ENCODE peak calls at places on chromosomes 12 and 14, in seven cellular contexts. One of them, this sample, is unnamed.

GRCh38 chr12:57528831-57529555 is 6.4 kb downstream of the MBD6 start:
- DNase-seq in gastrocnemius medialis: no peak
- DNase-seq in AG10803: no peak
- DNase-seq in PC-3: no peak
- DNase-seq in right lobe of liver: no peak
- DNase-seq in lower leg skin: no peak
- DNase-seq in WERI-Rb-1: no peak
- DNase-seq in this sample: no peak

GRCh38 chr14:74861734-74862090 is 14.2 kb downstream of the PROX2 start:
- DNase-seq in gastrocnemius medialis: no peak
- DNase-seq in AG10803: no peak
- DNase-seq in PC-3: no peak
- DNase-seq in right lobe of liver: no peak
- DNase-seq in lower leg skin: no peak
- DNase-seq in WERI-Rb-1: no peak
- DNase-seq in this sample: no peak

GRCh38 chr12:55057466-55057865 is 37.7 kb downstream of the NEUROD4 start:
- DNase-seq in gastrocnemius medialis: no peak
- DNase-seq in AG10803: no peak
- DNase-seq in PC-3: no peak
- DNase-seq in right lobe of liver: no peak
- DNase-seq in lower leg skin: no peak
- DNase-seq in WERI-Rb-1: peak
- DNase-seq in this sample: no peak

GRCh38 chr14:54642950-54643695 is 76.2 kb downstream of the SAMD4A start:
- DNase-seq in gastrocnemius medialis: no peak
- DNase-seq in AG10803: peak
- DNase-seq in PC-3: peak
- DNase-seq in right lobe of liver: no peak
- DNase-seq in lower leg skin: no peak
- DNase-seq in WERI-Rb-1: no peak
- DNase-seq in this sample: no peak

GRCh38 chr12:53180931-53181645 is 363 bp upstream of the CSAD start:
- DNase-seq in gastrocnemius medialis: peak
- DNase-seq in AG10803: peak
- DNase-seq in PC-3: peak
- DNase-seq in right lobe of liver: peak
- DNase-seq in lower leg skin: no peak
- DNase-seq in WERI-Rb-1: peak
- DNase-seq in this sample: peak

GRCh38 chr12:100359822-100360221 is 2.9 kb downstream of the SLC17A8 start:
- DNase-seq in gastrocnemius medialis: no peak
- DNase-seq in AG10803: peak
- DNase-seq in PC-3: peak
- DNase-seq in right lobe of liver: no peak
- DNase-seq in lower leg skin: no peak
- DNase-seq in WERI-Rb-1: no peak
- DNase-seq in this sample: no peak

GRCh38 chr12:55931780-55932545 is 1.0 kb downstream of the DGKA start:
- DNase-seq in gastrocnemius medialis: peak
- DNase-seq in AG10803: peak
- DNase-seq in PC-3: no peak
- DNase-seq in right lobe of liver: peak
- DNase-seq in lower leg skin: peak
- DNase-seq in WERI-Rb-1: peak
- DNase-seq in this sample: peak

GRCh38 chr14:100202712-100203111 is 36.2 kb upstream of the YY1 start:
- DNase-seq in gastrocnemius medialis: no peak
- DNase-seq in AG10803: no peak
- DNase-seq in PC-3: no peak
- DNase-seq in right lobe of liver: no peak
- DNase-seq in lower leg skin: no peak
- DNase-seq in WERI-Rb-1: no peak
- DNase-seq in this sample: no peak

GRCh38 chr12:70849265-70849960 is 71.1 kb downstream of the PTPRR start:
- DNase-seq in gastrocnemius medialis: no peak
- DNase-seq in AG10803: peak
- DNase-seq in PC-3: peak
- DNase-seq in right lobe of liver: no peak
- DNase-seq in lower leg skin: no peak
- DNase-seq in WERI-Rb-1: no peak
- DNase-seq in this sample: peak

GRCh38 chr14:70780396-70781075 is 28.8 kb downstream of the MAP3K9 start:
- DNase-seq in gastrocnemius medialis: no peak
- DNase-seq in AG10803: no peak
- DNase-seq in PC-3: no peak
- DNase-seq in right lobe of liver: no peak
- DNase-seq in lower leg skin: peak
- DNase-seq in WERI-Rb-1: no peak
- DNase-seq in this sample: no peak

GRCh38 chr12:70645494-70646317 is 8.5 kb upstream of the PTPRB start:
- DNase-seq in gastrocnemius medialis: no peak
- DNase-seq in AG10803: peak
- DNase-seq in PC-3: peak
- DNase-seq in right lobe of liver: peak
- DNase-seq in lower leg skin: peak
- DNase-seq in WERI-Rb-1: no peak
- DNase-seq in this sample: peak

GRCh38 chr14:23827100-23827892 is 126.3 kb upstream of the DHRS4 start:
- DNase-seq in gastrocnemius medialis: no peak
- DNase-seq in AG10803: no peak
- DNase-seq in PC-3: no peak
- DNase-seq in right lobe of liver: no peak
- DNase-seq in lower leg skin: no peak
- DNase-seq in WERI-Rb-1: no peak
- DNase-seq in this sample: no peak

GRCh38 chr12:107458990-107459389 is 226.6 kb upstream of the PWP1 start:
- DNase-seq in gastrocnemius medialis: no peak
- DNase-seq in AG10803: no peak
- DNase-seq in PC-3: no peak
- DNase-seq in right lobe of liver: no peak
- DNase-seq in lower leg skin: no peak
- DNase-seq in WERI-Rb-1: no peak
- DNase-seq in this sample: no peak

GRCh38 chr12:5941907-5942306 is 3.2 kb downstream of the ANO2 start:
- DNase-seq in gastrocnemius medialis: no peak
- DNase-seq in AG10803: no peak
- DNase-seq in PC-3: no peak
- DNase-seq in right lobe of liver: no peak
- DNase-seq in lower leg skin: no peak
- DNase-seq in WERI-Rb-1: no peak
- DNase-seq in this sample: no peak

GRCh38 chr14:64914237-64914971 is at the start of gene CHURC1:
- DNase-seq in gastrocnemius medialis: peak
- DNase-seq in AG10803: peak
- DNase-seq in PC-3: peak
- DNase-seq in right lobe of liver: peak
- DNase-seq in lower leg skin: peak
- DNase-seq in WERI-Rb-1: peak
- DNase-seq in this sample: peak

GRCh38 chr14:75044760-75045159 is 6.5 kb downstream of the MLH3 start:
- DNase-seq in gastrocnemius medialis: no peak
- DNase-seq in AG10803: peak
- DNase-seq in PC-3: no peak
- DNase-seq in right lobe of liver: no peak
- DNase-seq in lower leg skin: no peak
- DNase-seq in WERI-Rb-1: no peak
- DNase-seq in this sample: no peak

GRCh38 chr12:25957898-25958253 is 606 bp upstream of the RASSF8 start:
- DNase-seq in gastrocnemius medialis: no peak
- DNase-seq in AG10803: peak
- DNase-seq in PC-3: peak
- DNase-seq in right lobe of liver: no peak
- DNase-seq in lower leg skin: no peak
- DNase-seq in WERI-Rb-1: no peak
- DNase-seq in this sample: peak

GRCh38 chr14:54652188-54652889 is 85.4 kb downstream of the SAMD4A start:
- DNase-seq in gastrocnemius medialis: peak
- DNase-seq in AG10803: peak
- DNase-seq in PC-3: peak
- DNase-seq in right lobe of liver: no peak
- DNase-seq in lower leg skin: peak
- DNase-seq in WERI-Rb-1: no peak
- DNase-seq in this sample: peak

GRCh38 chr12:119664642-119665041 is 3.3 kb upstream of the PRKAB1 start:
- DNase-seq in gastrocnemius medialis: no peak
- DNase-seq in AG10803: no peak
- DNase-seq in PC-3: no peak
- DNase-seq in right lobe of liver: no peak
- DNase-seq in lower leg skin: no peak
- DNase-seq in WERI-Rb-1: no peak
- DNase-seq in this sample: no peak

GRCh38 chr12:119667577-119668314 is at the start of gene PRKAB1:
- DNase-seq in gastrocnemius medialis: peak
- DNase-seq in AG10803: peak
- DNase-seq in PC-3: peak
- DNase-seq in right lobe of liver: peak
- DNase-seq in lower leg skin: peak
- DNase-seq in WERI-Rb-1: peak
- DNase-seq in this sample: peak

GRCh38 chr12:119666900-119667576 is 895 bp upstream of the PRKAB1 start:
- DNase-seq in gastrocnemius medialis: no peak
- DNase-seq in AG10803: no peak
- DNase-seq in PC-3: no peak
- DNase-seq in right lobe of liver: no peak
- DNase-seq in lower leg skin: no peak
- DNase-seq in WERI-Rb-1: no peak
- DNase-seq in this sample: no peak

GRCh38 chr12:119665164-119665929 is 2.6 kb upstream of the PRKAB1 start:
- DNase-seq in gastrocnemius medialis: no peak
- DNase-seq in AG10803: no peak
- DNase-seq in PC-3: no peak
- DNase-seq in right lobe of liver: no peak
- DNase-seq in lower leg skin: peak
- DNase-seq in WERI-Rb-1: no peak
- DNase-seq in this sample: no peak

GRCh38 chr12:119666226-119666808 is 1.6 kb upstream of the PRKAB1 start:
- DNase-seq in gastrocnemius medialis: no peak
- DNase-seq in AG10803: no peak
- DNase-seq in PC-3: no peak
- DNase-seq in right lobe of liver: no peak
- DNase-seq in lower leg skin: no peak
- DNase-seq in WERI-Rb-1: no peak
- DNase-seq in this sample: no peak
- H3K4me3 ChIP-seq in gastrocnemius medialis: no peak
- H3K4me3 ChIP-seq in AG10803: no peak
- H3K4me3 ChIP-seq in PC-3: no peak
- H3K4me3 ChIP-seq in right lobe of liver: no peak
- H3K4me3 ChIP-seq in lower leg skin: no peak
- H3K4me3 ChIP-seq in WERI-Rb-1: no peak
- H3K4me3 ChIP-seq in this sample: no peak

GRCh38 chr14:92351750-92352149 is 28.8 kb downstream of the SLC24A4 start:
- DNase-seq in gastrocnemius medialis: no peak
- DNase-seq in AG10803: no peak
- DNase-seq in PC-3: no peak
- DNase-seq in right lobe of liver: no peak
- DNase-seq in lower leg skin: no peak
- DNase-seq in WERI-Rb-1: no peak
- DNase-seq in this sample: no peak

GRCh38 chr14:92348154-92348553 is 25.2 kb downstream of the SLC24A4 start:
- DNase-seq in gastrocnemius medialis: no peak
- DNase-seq in AG10803: no peak
- DNase-seq in PC-3: peak
- DNase-seq in right lobe of liver: no peak
- DNase-seq in lower leg skin: no peak
- DNase-seq in WERI-Rb-1: no peak
- DNase-seq in this sample: no peak

GRCh38 chr14:92353447-92353846 is 30.5 kb downstream of the SLC24A4 start:
- DNase-seq in gastrocnemius medialis: no peak
- DNase-seq in AG10803: no peak
- DNase-seq in PC-3: no peak
- DNase-seq in right lobe of liver: no peak
- DNase-seq in lower leg skin: no peak
- DNase-seq in WERI-Rb-1: no peak
- DNase-seq in this sample: no peak

GRCh38 chr14:92356677-92357076 is 33.7 kb downstream of the SLC24A4 start:
- DNase-seq in gastrocnemius medialis: no peak
- DNase-seq in AG10803: no peak
- DNase-seq in PC-3: no peak
- DNase-seq in right lobe of liver: no peak
- DNase-seq in lower leg skin: no peak
- DNase-seq in WERI-Rb-1: no peak
- DNase-seq in this sample: no peak

DNA sequence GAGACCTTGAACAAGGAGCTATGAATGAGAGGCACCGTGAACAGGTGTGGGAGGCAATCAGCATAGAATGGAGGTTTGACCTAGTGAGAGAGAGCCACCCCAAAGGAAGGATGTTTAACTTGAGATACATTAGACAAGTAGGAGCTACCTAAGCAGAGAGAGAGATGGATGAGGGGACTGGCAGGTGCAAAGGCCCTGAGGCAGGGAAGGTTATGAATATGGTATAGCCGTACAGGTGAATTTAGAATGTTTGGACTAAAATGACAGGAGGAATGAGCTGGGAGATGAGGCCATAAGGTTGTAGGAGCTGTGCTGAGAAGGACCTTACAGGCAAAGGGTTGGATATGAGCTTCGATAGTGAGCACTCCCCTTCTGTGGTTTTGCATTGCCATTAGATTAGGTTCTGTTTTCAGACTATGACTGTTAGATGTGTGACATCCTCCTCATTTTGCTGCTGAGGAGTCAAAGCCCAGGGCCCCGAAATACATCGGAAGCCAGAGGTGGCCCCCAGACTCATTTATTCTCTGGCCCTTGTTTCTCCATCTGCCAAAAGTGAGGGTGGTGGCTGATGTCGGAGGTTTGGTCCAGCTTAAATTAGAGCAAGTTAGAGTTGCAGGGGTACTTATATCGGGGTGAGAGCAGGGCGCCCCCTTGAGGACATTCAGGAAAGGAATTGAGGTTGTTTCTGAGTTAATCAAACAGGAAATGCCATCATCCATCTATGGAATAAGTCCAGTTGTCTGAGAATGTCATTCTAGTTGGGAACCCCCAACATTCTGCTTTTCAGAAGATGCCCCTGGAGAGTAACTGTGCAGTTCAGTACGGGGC is 29.4 kb downstream of the SLC24A4 start:
- DNase-seq in gastrocnemius medialis: no peak
- DNase-seq in AG10803: peak
- DNase-seq in PC-3: peak
- DNase-seq in right lobe of liver: no peak
- DNase-seq in lower leg skin: no peak
- DNase-seq in WERI-Rb-1: peak
- DNase-seq in this sample: no peak
- TF ChIP-seq CTCF in gastrocnemius medialis: no peak
- TF ChIP-seq CTCF in AG10803: peak
- TF ChIP-seq CTCF in PC-3: peak
- TF ChIP-seq CTCF in right lobe of liver: peak
- TF ChIP-seq CTCF in lower leg skin: no peak
- TF ChIP-seq CTCF in WERI-Rb-1: peak
- TF ChIP-seq CTCF in this sample: peak

GRCh38 chr12:19437996-19438395 is 1.3 kb upstream of the AEBP2 start:
- DNase-seq in gastrocnemius medialis: no peak
- DNase-seq in AG10803: no peak
- DNase-seq in PC-3: no peak
- DNase-seq in right lobe of liver: no peak
- DNase-seq in lower leg skin: no peak
- DNase-seq in WERI-Rb-1: no peak
- DNase-seq in this sample: no peak
- H3K4me3 ChIP-seq in gastrocnemius medialis: no peak
- H3K4me3 ChIP-seq in AG10803: no peak
- H3K4me3 ChIP-seq in PC-3: no peak
- H3K4me3 ChIP-seq in right lobe of liver: no peak
- H3K4me3 ChIP-seq in lower leg skin: no peak
- H3K4me3 ChIP-seq in WERI-Rb-1: no peak
- H3K4me3 ChIP-seq in this sample: no peak

GRCh38 chr12:77204055-77204454 is 138.7 kb upstream of the E2F7 start:
- DNase-seq in gastrocnemius medialis: no peak
- DNase-seq in AG10803: no peak
- DNase-seq in PC-3: peak
- DNase-seq in right lobe of liver: no peak
- DNase-seq in lower leg skin: no peak
- DNase-seq in WERI-Rb-1: no peak
- DNase-seq in this sample: no peak
- TF ChIP-seq CTCF in gastrocnemius medialis: no peak
- TF ChIP-seq CTCF in AG10803: no peak
- TF ChIP-seq CTCF in PC-3: peak
- TF ChIP-seq CTCF in right lobe of liver: no peak
- TF ChIP-seq CTCF in lower leg skin: no peak
- TF ChIP-seq CTCF in WERI-Rb-1: peak
- TF ChIP-seq CTCF in this sample: no peak

This sample was measured in foreskin fibroblast.